ENCODE peak calls at places on chromosomes 2 and 18, in ten cellular contexts. K is RCC 7860; X is AG09309; Y is ACHN; T is SW480; M is H7; C is fibroblast of the aortic adventitia; E is posterior cingulate gyrus; S is mucosa of gallbladder; V is stimulated activated CD4-positive, alpha-beta T cell treated with anti-CD3 and anti-CD28 coated beads, Interleukin-2, amount 100 ng/mL, for 24 hours. O is an unnamed sample.

GRCh38 chr2:107808986-107809385 is 17.7 kb upstream of the RGPD4 start:
- DNase-seq in S (no peak), X (no peak), C (no peak), E (no peak), K (no peak), T (peak; percentile 18), M (no peak), V (no peak), Y (no peak), O (no peak)

GRCh38 chr2:102187191-102188150 is 648 bp downstream of the IL1RL2 start:
- DNase-seq in T (peak; percentile 16), X (no peak), M (peak; percentile 57), C (peak; percentile 40), E (peak; percentile 90), Y (no peak), K (no peak), S (peak; percentile 28), V (peak; percentile 67), O (peak; percentile 5)

GRCh38 chr2:168188011-168188410 is 59.4 kb downstream of the STK39 start:
- DNase-seq in V (no peak), X (no peak), E (no peak), S (no peak), T (no peak), K (no peak), Y (no peak), C (no peak), M (no peak), O (no peak)

GRCh38 chr18:74013955-74014354 is 133.7 kb downstream of the FBXO15 start:
- DNase-seq in V (no peak), X (peak; percentile 74), Y (no peak), C (peak; percentile 84), K (no peak), M (no peak), E (no peak), S (no peak), T (peak; percentile 81), O (peak; percentile 34)

GRCh38 chr18:32317651-32318050 is 127.8 kb downstream of the MEP1B start:
- DNase-seq in K (no peak), S (no peak), E (no peak), Y (no peak), C (peak; percentile 88), T (no peak), X (no peak), V (no peak), M (no peak), O (no peak)

GRCh38 chr18:48408111-48408726 is 964 bp downstream of the ZBTB7C start:
- DNase-seq in T (peak; percentile 9), Y (no peak), M (peak; percentile 58), K (no peak), S (no peak), X (no peak), E (no peak), C (no peak), V (peak; percentile 11), O (no peak)

GRCh38 chr2:14427982-14428567 is 204.4 kb upstream of the LRATD1 start:
- DNase-seq in V (no peak), C (peak; percentile 72), T (no peak), X (peak; percentile 20), K (no peak), M (no peak), S (no peak), E (no peak), Y (no peak), O (peak; percentile 42)

GRCh38 chr2:63000801-63001200 is 49.8 kb upstream of the OTX1 start:
- DNase-seq in K (no peak), C (peak; percentile 62), Y (no peak), S (no peak), V (no peak), X (peak; percentile 13), M (no peak), T (no peak), E (no peak), O (no peak)

GRCh38 chr2:11343626-11344341 is 652 bp downstream of the ROCK2 start:
- DNase-seq in S (peak; percentile 38), Y (peak; percentile 39), C (peak; percentile 23), V (peak; percentile 47), X (no peak), M (peak; percentile 71), K (peak; percentile 53), T (peak; percentile 84), E (no peak), O (no peak)

GRCh38 chr2:9165625-9166024 is 41.0 kb upstream of the ASAP2 start:
- DNase-seq in C (peak; percentile 58), X (no peak), E (peak; percentile 87), K (no peak), S (no peak), V (no peak), M (no peak), Y (no peak), T (peak; percentile 61), O (no peak)

GRCh38 chr18:22250591-22250996 is 81.2 kb downstream of the GATA6 start:
- DNase-seq in T (peak; percentile 95), C (no peak), K (peak; percentile 72), S (no peak), E (no peak), Y (no peak), X (no peak), M (no peak), V (no peak), O (peak; percentile 6)

GRCh38 chr18:48084041-48084757 is 153.7 kb upstream of the SMAD2 start:
- DNase-seq in V (no peak), X (no peak), C (no peak), T (no peak), M (no peak), E (no peak), Y (no peak), S (no peak), K (no peak), O (no peak)

GRCh38 chr2:37090019-37090477 is 5.7 kb downstream of the GPATCH11 start:
- DNase-seq in S (no peak), M (no peak), K (no peak), C (no peak), E (no peak), X (no peak), T (no peak), V (no peak), Y (no peak), O (no peak)

GRCh38 chr2:157413342-157414035 is 30.4 kb downstream of the CYTIP start:
- DNase-seq in Y (no peak), K (no peak), C (no peak), M (no peak), S (no peak), E (no peak), X (no peak), T (no peak), V (peak; percentile 35), O (no peak)

GRCh38 chr18:37720706-37721105 is 155.1 kb upstream of the CELF4 start:
- DNase-seq in Y (no peak), T (no peak), K (no peak), V (no peak), S (no peak), E (no peak), M (no peak), C (no peak), X (no peak), O (no peak)

GRCh38 chr2:183037660-183038340 is 457 bp downstream of the NCKAP1 start:
- DNase-seq in V (no peak), M (peak; percentile 71), C (no peak), X (no peak), K (no peak), T (peak; percentile 46), E (peak; percentile 74), Y (peak; percentile 36), S (peak; percentile 16), O (no peak)

GRCh38 chr2:18800240-18800971 is 211.0 kb upstream of the NT5C1B start:
- DNase-seq in C (no peak), X (no peak), K (no peak), V (no peak), T (no peak), Y (no peak), S (no peak), M (no peak), E (no peak), O (no peak)

GRCh38 chr2:95061119-95061512 is 35.6 kb downstream of the MAL start:
- DNase-seq in T (no peak), E (no peak), S (no peak), V (no peak), K (no peak), M (no peak), Y (no peak), X (no peak), C (no peak), O (no peak)

GRCh38 chr2:119431976-119432881 is 575 bp downstream of the TMEM37 start:
- DNase-seq in S (peak; percentile 50), M (peak; percentile 60), K (no peak), X (no peak), V (no peak), C (peak; percentile 28), E (no peak), T (no peak), Y (peak; percentile 51), O (no peak)

GRCh38 chr2:71612581-71613520 is 159.5 kb downstream of the DYSF start:
- DNase-seq in C (no peak), M (peak; percentile 23), E (peak; percentile 73), S (no peak), K (no peak), V (no peak), Y (no peak), T (no peak), X (no peak), O (no peak)

GRCh38 chr2:217964658-217965161 is 38.1 kb downstream of the TNS1 start:
- DNase-seq in X (no peak), S (no peak), T (no peak), V (no peak), Y (no peak), K (no peak), M (peak; percentile 77), E (no peak), C (no peak), O (no peak)

GRCh38 chr2:233446616-233447305 is 92.5 kb downstream of the DGKD start:
- DNase-seq in M (no peak), Y (no peak), C (no peak), E (peak; percentile 73), V (no peak), S (no peak), K (no peak), T (no peak), X (no peak), O (no peak)

O was measured in HS-5.